ENCODE peak calls at places on chromosomes 13 and 19, in seven cellular contexts. P, W, A, F, Z, S and R are unnamed samples. For H3K36me3, the result is how much of the 10 kb centered on the place peaks cover.

GRCh38 chr13:79566118-79566517 is 85.2 kb downstream of the NDFIP2 start:
- DNase-seq in P (no peak), W (no peak), A (no peak), F (no peak), Z (no peak), S (no peak), R (no peak)

GRCh38 chr19:29660835-29661234 is 4.4 kb upstream of the PLEKHF1 start:
- DNase-seq in P (no peak), W (no peak), A (no peak), F (no peak), Z (peak), S (no peak), R (no peak)

GRCh38 chr13:20129076-20129475 is 31.8 kb downstream of the GJA3 start:
- DNase-seq in P (no peak), W (no peak), A (no peak), F (no peak), Z (no peak), S (no peak), R (no peak)

GRCh38 chr19:708154-709141 is at the start of gene PALM:
- DNase-seq in P (no peak), W (peak), A (no peak), F (peak), Z (no peak), S (no peak), R (no peak)

GRCh38 chr19:30086916-30087315 is 144.9 kb downstream of the URI1 start:
- DNase-seq in P (no peak), W (no peak), A (no peak), F (no peak), Z (no peak), S (no peak), R (no peak)

GRCh38 chr19:5891938-5892771 is 11.4 kb downstream of the NDUFA11 start:
- DNase-seq in P (no peak), W (peak), A (no peak), F (peak), Z (no peak), S (no peak), R (no peak)

GRCh38 chr19:4745986-4746385 is 22.3 kb upstream of the DPP9 start:
- DNase-seq in P (no peak), W (peak), A (no peak), F (no peak), Z (no peak), S (no peak), R (no peak)

GRCh38 chr19:56868446-56868845 is 27.9 kb upstream of the PEG3 start:
- DNase-seq in P (no peak), W (no peak), A (no peak), F (no peak), Z (no peak), S (no peak), R (no peak)

GRCh38 chr13:113398963-113399754 is 35.2 kb upstream of the GRTP1 start:
- DNase-seq in P (no peak), W (no peak), A (peak), F (peak), Z (no peak), S (no peak), R (no peak)

GRCh38 chr19:5246554-5247155 is 94.0 kb downstream of the PTPRS start:
- DNase-seq in P (no peak), W (no peak), A (no peak), F (no peak), Z (no peak), S (no peak), R (no peak)

GRCh38 chr19:2302319-2303208 is 5.4 kb downstream of the LINGO3 start:
- DNase-seq in P (no peak), W (no peak), A (peak), F (peak), Z (no peak), S (peak), R (no peak)

GRCh38 chr19:18160441-18160791 is 7.5 kb downstream of the PIK3R2 start:
- DNase-seq in P (no peak), W (no peak), A (no peak), F (no peak), Z (no peak), S (no peak), R (no peak)

GRCh38 chr19:50328257-50329145 is 676 bp downstream of the KCNC3 start:
- DNase-seq in P (no peak), W (no peak), A (no peak), F (peak), Z (no peak), S (no peak), R (no peak)

GRCh38 chr19:40474737-40475136 is 7.9 kb downstream of the SPTBN4 start:
- DNase-seq in P (no peak), W (no peak), A (no peak), F (no peak), Z (no peak), S (no peak), R (no peak)

GRCh38 chr13:40784540-40784939 is 4.9 kb upstream of the SLC25A15 start:
- DNase-seq in P (no peak), W (peak), A (no peak), F (no peak), Z (no peak), S (no peak), R (no peak)

GRCh38 chr13:33775339-33776108 is 42.4 kb upstream of the RFC3 start:
- DNase-seq in P (no peak), W (no peak), A (no peak), F (peak), Z (no peak), S (no peak), R (no peak)

GRCh38 chr13:110590577-110590976 is 24.8 kb upstream of the NAXD start:
- DNase-seq in P (no peak), W (no peak), A (no peak), F (peak), Z (peak), S (no peak), R (no peak)

GRCh38 chr13:50844181-50844875 is 836 bp upstream of the DLEU7 start:
- DNase-seq in P (no peak), W (peak), A (no peak), F (no peak), Z (no peak), S (no peak), R (no peak)

GRCh38 chr13:28744091-28744536 is 25.3 kb upstream of the SLC46A3 start:
- DNase-seq in P (no peak), W (no peak), A (peak), F (peak), Z (no peak), S (no peak), R (no peak)

GRCh38 chr19:33906578-33907335 is 110.1 kb downstream of the KCTD15 start:
- DNase-seq in P (no peak), W (no peak), A (no peak), F (peak), Z (peak), S (no peak), R (no peak)

GRCh38 chr13:78383899-78384298 is 219.5 kb downstream of the POU4F1 start:
- DNase-seq in P (no peak), W (no peak), A (no peak), F (peak), Z (no peak), S (no peak), R (no peak)

GRCh38 chr19:27674701-27675100 is 1538.2 kb downstream of the UQCRFS1 start:
- DNase-seq in P (no peak), W (no peak), A (no peak), F (no peak), Z (no peak), S (no peak), R (no peak)

GRCh38 chr13:46389985-46390384 is 2.9 kb upstream of the RUBCNL start:
- DNase-seq in P (no peak), W (no peak), A (no peak), F (no peak), Z (no peak), S (peak), R (no peak)

GRCh38 chr13:112057434-112057735 is 9.6 kb upstream of the SOX1 start:
- DNase-seq in P (no peak), W (no peak), A (no peak), F (no peak), Z (no peak), S (no peak), R (no peak)

GRCh38 chr13:112055032-112055416 is 11.9 kb upstream of the SOX1 start:
- DNase-seq in P (no peak), W (no peak), A (no peak), F (no peak), Z (no peak), S (no peak), R (no peak)

GRCh38 chr13:112055417-112056206 is 11.3 kb upstream of the SOX1 start:
- DNase-seq in P (no peak), W (no peak), A (no peak), F (no peak), Z (no peak), S (no peak), R (no peak)

GRCh38 chr13:112056739-112057433 is 10.1 kb upstream of the SOX1 start:
- DNase-seq in P (no peak), W (no peak), A (no peak), F (no peak), Z (no peak), S (no peak), R (no peak)

DNA sequence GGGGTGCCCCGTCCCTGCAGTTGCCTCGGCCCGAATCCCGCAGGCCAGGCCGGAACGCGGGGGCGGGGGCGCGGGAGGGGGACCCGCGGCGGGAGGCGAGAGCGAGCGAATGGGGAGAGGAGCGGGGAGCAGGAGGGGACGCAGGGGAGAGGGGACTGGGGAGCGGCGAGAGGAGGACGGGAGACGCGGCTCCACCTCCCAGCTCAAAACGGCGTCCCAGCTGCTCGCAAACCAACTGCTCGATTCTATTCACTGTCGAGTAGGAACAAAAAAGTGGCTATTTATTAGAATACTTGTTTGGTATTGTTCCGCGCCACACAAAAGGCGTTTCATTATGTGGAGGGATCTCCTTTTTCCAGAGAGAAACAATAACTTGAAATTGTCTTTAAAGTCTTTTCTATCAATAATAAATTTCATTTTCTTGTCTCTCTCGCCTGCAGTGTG is 10.6 kb upstream of the SOX1 start:
- DNase-seq in P (no peak), W (no peak), A (no peak), F (no peak), Z (no peak), S (no peak), R (no peak)
- H3K36me3 ChIP-seq in P (under half), W (under half), A (under half), F (under half), Z (under half), S (under half), R (under half)

GRCh38 chr19:55241935-55242464 is 13.4 kb upstream of the TMEM86B start:
- DNase-seq in P (no peak), W (no peak), A (no peak), F (no peak), Z (no peak), S (no peak), R (no peak)
- H3K36me3 ChIP-seq in P (half or more), W (half or more), A (half or more), F (under half), Z (under half), S (half or more), R (half or more)

DNA sequence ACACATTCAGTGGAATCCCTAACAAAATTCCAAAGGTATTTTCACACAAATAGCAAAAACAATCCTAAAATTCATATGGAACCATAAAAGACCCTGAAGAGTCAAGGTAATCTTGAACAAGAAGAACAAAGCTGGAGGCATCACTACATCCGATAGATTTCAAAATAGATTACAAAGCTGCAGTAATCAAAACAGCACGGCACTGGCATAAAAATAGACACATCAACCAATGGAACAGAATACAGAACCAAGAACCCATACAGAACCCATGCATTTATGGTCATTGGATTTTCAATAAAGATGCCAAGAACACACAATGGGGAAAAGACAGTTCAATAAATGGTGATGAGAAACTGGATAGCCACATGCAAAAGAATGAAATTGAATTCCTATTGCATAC is 32.5 kb downstream of the ZNF566 start:
- DNase-seq in P (no peak), W (no peak), A (no peak), F (no peak), Z (no peak), S (no peak), R (no peak)
- H3K36me3 ChIP-seq in P (under half), W (under half), A (under half), F (under half), Z (under half), S (under half), R (under half)

DNA sequence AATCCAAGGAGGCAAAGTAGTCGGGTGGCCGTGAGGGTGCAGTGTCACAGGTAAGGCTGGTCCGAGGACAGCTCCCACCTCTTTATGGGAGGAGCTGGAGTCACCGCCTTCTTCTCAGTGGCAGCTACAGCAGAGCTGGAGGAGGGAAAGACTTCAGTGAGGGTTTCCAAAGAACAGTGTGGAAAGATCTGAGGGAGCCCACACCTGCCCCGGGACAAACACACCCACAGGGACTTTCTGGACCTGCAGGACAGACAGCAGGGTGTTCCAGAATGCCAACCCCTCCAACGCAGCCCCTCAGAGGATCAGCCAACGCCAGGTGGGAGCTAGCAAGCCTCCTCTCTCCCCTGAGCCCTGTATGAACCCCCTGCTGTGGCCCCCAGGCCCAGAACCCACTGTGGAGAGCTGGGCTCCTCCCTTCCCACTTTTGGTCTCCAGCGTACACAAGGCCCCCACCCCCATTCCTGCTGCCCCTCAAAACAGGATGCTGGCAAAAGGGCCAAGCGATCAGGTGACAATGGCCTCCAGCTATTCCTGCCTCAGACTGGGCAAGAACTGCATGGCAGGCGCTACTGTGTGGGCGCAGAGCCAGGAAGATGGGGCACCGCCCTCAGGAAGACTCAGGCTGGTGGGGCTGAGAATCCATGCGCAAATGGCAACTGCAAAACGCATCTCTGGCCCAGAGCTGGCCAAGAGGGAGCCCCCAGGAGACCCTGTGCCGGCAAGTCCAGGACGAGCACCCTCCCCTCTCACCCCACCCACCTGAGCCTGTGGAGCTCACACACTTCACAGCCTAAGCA is 3.5 kb upstream of the CD320 start:
- DNase-seq in P (no peak), W (no peak), A (peak), F (no peak), Z (peak), S (no peak), R (no peak)
- H3K36me3 ChIP-seq in P (under half), W (under half), A (under half), F (under half), Z (under half), S (under half), R (under half)

GRCh38 chr19:54151362-54152035 is 8.0 kb downstream of the LENG1 start:
- DNase-seq in P (no peak), W (no peak), A (no peak), F (no peak), Z (no peak), S (no peak), R (no peak)
- H3K36me3 ChIP-seq in P (half or more), W (half or more), A (half or more), F (under half), Z (under half), S (half or more), R (half or more)

DNA sequence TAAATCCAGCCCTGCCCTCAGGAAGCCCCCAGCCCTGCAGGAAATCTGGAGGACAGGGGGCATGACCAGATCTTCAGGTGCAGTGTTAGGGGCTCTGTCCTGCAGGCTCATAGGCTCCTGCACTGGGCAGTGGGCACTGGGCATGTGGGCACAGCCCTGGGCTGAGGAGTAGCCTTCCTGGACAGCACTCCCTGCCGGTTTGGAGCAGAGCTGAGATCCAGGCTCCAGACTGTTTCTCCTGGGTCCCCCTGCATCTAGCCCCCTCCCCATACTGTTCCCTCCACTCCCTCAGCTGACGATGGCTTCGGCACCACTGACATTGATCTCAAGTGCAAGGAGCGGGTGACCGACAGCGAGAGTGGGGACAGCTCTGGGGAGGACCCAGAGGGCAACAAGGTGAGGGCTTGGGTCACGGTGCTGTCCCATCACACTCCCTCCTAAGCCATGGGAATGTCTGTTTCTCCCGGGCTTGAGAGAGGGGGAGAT is 12.3 kb upstream of the PRR19 start:
- DNase-seq in P (no peak), W (no peak), A (no peak), F (no peak), Z (no peak), S (no peak), R (no peak)
- H3K36me3 ChIP-seq in P (half or more), W (half or more), A (half or more), F (under half), Z (under half), S (under half), R (half or more)

DNA sequence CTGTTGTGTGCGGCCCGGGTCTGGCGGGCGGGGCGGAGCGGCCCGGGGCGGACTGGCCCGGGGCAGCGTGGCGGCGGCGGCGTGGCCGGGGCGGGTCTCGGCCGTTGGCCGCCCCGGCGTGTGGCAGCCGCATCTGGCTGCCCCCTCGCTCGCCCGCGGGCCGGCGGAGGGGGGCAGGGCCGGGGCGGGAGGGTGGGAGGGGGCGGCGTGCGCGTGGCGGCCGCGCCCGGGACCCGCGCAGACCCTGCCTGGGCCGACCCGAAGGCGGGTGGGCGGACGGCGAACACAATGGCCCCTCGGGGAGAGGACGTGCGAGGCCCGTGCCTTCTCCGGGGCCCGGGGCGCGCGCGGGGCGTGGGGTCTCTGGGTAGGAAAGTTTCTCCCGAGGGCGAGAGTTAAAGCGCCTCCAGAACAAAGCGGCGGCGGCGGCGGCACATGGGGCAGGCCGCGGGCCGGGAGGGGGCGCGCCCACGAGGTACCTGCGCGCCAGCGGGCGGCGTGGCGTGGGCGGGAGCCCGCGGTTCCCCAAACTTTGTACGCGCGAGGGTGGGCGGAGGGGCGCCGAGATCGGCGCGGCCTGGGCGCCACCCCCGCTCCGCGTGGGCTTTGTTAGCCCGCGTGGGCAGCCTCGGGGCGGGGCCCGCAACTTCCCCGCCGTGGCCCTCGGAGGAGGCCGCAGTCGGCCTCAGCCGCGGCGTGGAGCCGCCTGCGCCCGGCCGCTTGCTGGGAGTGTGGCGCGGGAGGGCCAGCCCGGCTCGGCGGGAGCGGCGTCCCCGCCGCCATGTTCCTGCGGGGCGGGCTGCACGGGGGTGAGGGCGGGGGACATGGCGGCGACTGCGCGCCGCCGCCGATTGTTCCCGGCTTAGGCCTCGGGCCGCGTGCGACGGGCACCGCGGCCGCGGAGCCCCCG is 764 bp downstream of the MIR17HG start:
- DNase-seq in P (no peak), W (peak), A (peak), F (no peak), Z (peak), S (peak), R (no peak)
- H3K36me3 ChIP-seq in P (under half), W (under half), A (under half), F (under half), Z (under half), S (under half), R (under half)

DNA sequence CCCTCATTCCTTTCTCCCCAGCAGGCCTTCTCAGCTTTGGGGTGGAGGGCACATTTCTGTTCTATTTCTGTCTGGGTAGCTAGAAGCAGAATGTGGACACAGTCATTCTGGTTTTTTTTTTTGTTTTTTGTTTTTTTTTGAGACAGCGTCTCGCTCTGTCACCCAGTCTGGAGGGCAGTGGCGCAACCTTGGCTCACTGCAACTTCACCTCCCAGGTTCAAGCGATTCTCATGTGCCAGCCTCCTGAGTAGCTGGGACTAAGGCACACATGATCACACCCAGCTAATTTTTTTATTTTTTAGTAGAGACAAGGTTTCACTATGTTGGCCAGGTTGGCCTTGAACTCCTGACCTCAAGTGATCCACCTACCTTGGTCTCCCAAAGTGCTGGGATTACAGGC is 20.3 kb downstream of the CLPTM1 start:
- DNase-seq in P (no peak), W (no peak), A (no peak), F (no peak), Z (no peak), S (no peak), R (no peak)
- H3K36me3 ChIP-seq in P (under half), W (half or more), A (half or more), F (under half), Z (under half), S (half or more), R (half or more)